ENCODE peak calls at places on chromosomes 4 and X, in four cellular contexts. F is cardiac fibroblast, L is BE2C, U is choroid plexus epithelial cell. B is an unnamed sample.
A peak's percentile ranks its signal among the peaks of the same experiment; 100 is the strongest.

GRCh38 chr4:101475246-101475645 is 127.9 kb upstream of the PPP3CA start:
- DNase-seq in F (no peak), L (no peak), U (no peak), B (no peak)

GRCh38 chrX:39149761-39150160 is 348.5 kb downstream of the MID1IP1 start:
- DNase-seq in F (peak; percentile 70), L (peak; percentile 68), U (peak; percentile 50), B (peak; percentile 43)

GRCh38 chrX:1094934-1095333 is 117.5 kb downstream of the CRLF2 start:
- DNase-seq in F (no peak), L (no peak), U (no peak), B (no peak)

GRCh38 chr4:166042510-166043055 is 169.5 kb downstream of the TLL1 start:
- DNase-seq in F (peak; percentile 3), L (no peak), U (no peak), B (no peak)

GRCh38 chr4:94548571-94548970 is 96.8 kb downstream of the PDLIM5 start:
- DNase-seq in F (peak; percentile 92), L (no peak), U (peak; percentile 95), B (peak; percentile 74)

GRCh38 chrX:22063284-22063683 is 31.2 kb downstream of the PHEX start:
- DNase-seq in F (peak; percentile 17), L (no peak), U (no peak), B (no peak)

GRCh38 chrX:131626681-131627296 is 82.9 kb downstream of the OR13H1 start:
- DNase-seq in F (peak; percentile 0), L (no peak), U (peak; percentile 0), B (no peak)

GRCh38 chrX:37905436-37906147 is 58.2 kb upstream of the DYNLT3 start:
- DNase-seq in F (peak; percentile 9), L (peak; percentile 76), U (peak; percentile 63), B (peak; percentile 0)

GRCh38 chrX:112832481-112833095 is 8.0 kb downstream of the AMOT start:
- DNase-seq in F (no peak), L (no peak), U (no peak), B (no peak)

GRCh38 chr4:174340714-174341113 is 57.0 kb downstream of the CEP44 start:
- DNase-seq in F (no peak), L (no peak), U (no peak), B (peak; percentile 59)

GRCh38 chr4:58679051-58679450 is 1568.9 kb upstream of the IGFBP7 start:
- DNase-seq in F (no peak), L (no peak), U (no peak), B (no peak)

GRCh38 chrX:131746491-131746968 is 202.7 kb downstream of the OR13H1 start:
- DNase-seq in F (no peak), L (peak; percentile 77), U (no peak), B (no peak)

GRCh38 chr4:87052615-87053014 is 117.8 kb downstream of the AFF1 start:
- DNase-seq in F (no peak), L (no peak), U (no peak), B (no peak)

GRCh38 chr4:84491420-84491819 is 7.7 kb downstream of the NKX6-1 start:
- DNase-seq in F (no peak), L (peak; percentile 27), U (no peak), B (no peak)

GRCh38 chrX:67651437-67652142 is 107.8 kb downstream of the AR start:
- DNase-seq in F (no peak), L (no peak), U (no peak), B (no peak)

GRCh38 chrX:128992107-128992971 is 531.0 kb downstream of the SMARCA1 start:
- DNase-seq in F (no peak), L (peak; percentile 2), U (no peak), B (no peak)

GRCh38 chrX:19560611-19561010 is 45.3 kb upstream of the MAP3K15 start:
- DNase-seq in F (no peak), L (no peak), U (no peak), B (no peak)

GRCh38 chr4:27366424-27366823 is 505.8 kb downstream of the STIM2 start:
- DNase-seq in F (peak; percentile 3), L (no peak), U (peak; percentile 12), B (peak; percentile 29)

GRCh38 chrX:77505227-77505626 is 58.0 kb downstream of the FGF16 start:
- DNase-seq in F (peak; percentile 68), L (no peak), U (peak; percentile 80), B (peak; percentile 53)

GRCh38 chr4:105191621-105192210 is 45.0 kb downstream of the TET2 start:
- DNase-seq in F (peak; percentile 32), L (no peak), U (peak; percentile 60), B (peak; percentile 16)

GRCh38 chr4:72896515-72896914 is 173.0 kb downstream of the COX18 start:
- DNase-seq in F (peak; percentile 90), L (no peak), U (peak; percentile 91), B (peak; percentile 91)

GRCh38 chr4:37001688-37002436 is 242.7 kb upstream of the NWD2 start:
- DNase-seq in F (no peak), L (no peak), U (no peak), B (no peak)

GRCh38 chr4:114599231-114600065 is 841 bp downstream of the UGT8 start:
- DNase-seq in F (no peak), L (peak; percentile 6), U (no peak), B (no peak)

GRCh38 chrX:30607155-30607554 is 29.6 kb upstream of the TASL start:
- DNase-seq in F (no peak), L (no peak), U (no peak), B (no peak)

GRCh38 chrX:40003071-40003981 is 94.4 kb downstream of the BCOR start:
- DNase-seq in F (peak; percentile 18), L (no peak), U (no peak), B (no peak)

GRCh38 chrX:2608638-2609430 is 82.3 kb upstream of the CD99 start:
- DNase-seq in F (peak; percentile 90), L (peak; percentile 9), U (peak; percentile 84), B (peak; percentile 83)

GRCh38 chr4:114015444-114015899 is 36.0 kb upstream of the ARSJ start:
- DNase-seq in F (peak; percentile 97), L (no peak), U (peak; percentile 96), B (peak; percentile 99)

GRCh38 chr4:2867758-2868491 is 24.3 kb downstream of the ADD1 start:
- DNase-seq in F (peak; percentile 61), L (peak; percentile 36), U (peak; percentile 56), B (peak; percentile 38)

GRCh38 chr4:183182873-183183725 is 84.0 kb downstream of the WWC2 start:
- DNase-seq in F (peak; percentile 90), L (no peak), U (peak; percentile 90), B (peak; percentile 83)

GRCh38 chrX:21384178-21384577 is 10.0 kb downstream of the CNKSR2 start:
- DNase-seq in F (no peak), L (no peak), U (no peak), B (no peak)

GRCh38 chr4:187085339-187085738 is 361.7 kb upstream of the FAT1 start:
- DNase-seq in F (no peak), L (no peak), U (no peak), B (no peak)

GRCh38 chrX:13126785-13127184 is 82.4 kb upstream of the FAM9C start:
- DNase-seq in F (peak; percentile 59), L (no peak), U (no peak), B (no peak)

GRCh38 chr4:26050212-26050643 is 136.2 kb downstream of the SMIM20 start:
- DNase-seq in F (no peak), L (no peak), U (no peak), B (no peak)

GRCh38 chr4:41406051-41406516 is 131.9 kb upstream of the LIMCH1 start:
- DNase-seq in F (peak; percentile 15), L (no peak), U (no peak), B (no peak)

GRCh38 chrX:11474576-11474975 is 181.4 kb downstream of the AMELX start:
- DNase-seq in F (no peak), L (no peak), U (no peak), B (no peak)

GRCh38 chr4:82268826-82269193 is 105.0 kb downstream of the HNRNPD start:
- DNase-seq in F (no peak), L (no peak), U (no peak), B (no peak)
- TF ChIP-seq CTCF in F (no peak), L (no peak), U (no peak), B (no peak)

GRCh38 chr4:23458061-23458460 is 431.8 kb downstream of the PPARGC1A start:
- DNase-seq in F (no peak), L (no peak), U (no peak), B (no peak)
- H3K4me3 ChIP-seq in F (no peak overlapping the region), L (no peak overlapping the region), U (no peak overlapping the region), B (no peak overlapping the region)

DNA sequence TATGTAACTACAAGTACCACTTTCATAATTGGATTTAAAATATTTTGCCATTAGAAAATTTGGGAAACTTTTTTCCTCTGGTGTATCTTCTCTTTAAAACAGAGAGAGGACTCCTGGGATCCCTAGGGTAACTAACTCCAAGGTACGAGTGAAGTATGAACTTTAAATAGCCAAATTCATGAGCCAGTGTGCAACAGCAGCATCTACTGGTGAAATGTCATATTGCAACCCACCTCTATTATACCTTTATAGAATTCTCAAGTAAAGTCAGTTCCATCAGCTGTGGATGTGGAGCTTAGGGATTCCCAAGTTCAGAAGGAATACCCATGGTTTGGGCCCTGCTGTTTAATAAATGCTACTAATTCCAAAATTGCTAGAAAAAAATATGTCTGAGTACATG is 282.7 kb upstream of the TAPT1 start:
- DNase-seq in F (no peak), L (no peak), U (peak; percentile 14), B (no peak)
- TF ChIP-seq CTCF in F (peak; percentile 57), L (peak; percentile 50), U (peak; percentile 54), B (peak; percentile 38)

GRCh38 chr4:13539047-13539720 is 5.1 kb downstream of the NKX3-2 start:
- DNase-seq in F (no peak), L (no peak), U (no peak), B (no peak)

GRCh38 chr4:13538427-13538973 is 5.8 kb downstream of the NKX3-2 start:
- DNase-seq in F (no peak), L (no peak), U (no peak), B (no peak)

GRCh38 chr4:13540446-13541175 is 3.7 kb downstream of the NKX3-2 start:
- DNase-seq in F (no peak), L (no peak), U (no peak), B (no peak)

GRCh38 chr4:13541176-13541604 is 3.1 kb downstream of the NKX3-2 start:
- DNase-seq in F (no peak), L (no peak), U (no peak), B (no peak)

GRCh38 chr4:13539721-13540445 is 4.4 kb downstream of the NKX3-2 start:
- DNase-seq in F (no peak), L (no peak), U (no peak), B (no peak)
- H3K4me3 ChIP-seq in F (no peak overlapping the region), L (no peak overlapping the region), U (no peak overlapping the region), B (no peak overlapping the region)

GRCh38 chr4:108060164-108060563 is 70.5 kb downstream of the HADH start:
- DNase-seq in F (peak; percentile 41), L (peak; percentile 18), U (peak; percentile 78), B (peak; percentile 47)
- TF ChIP-seq CTCF in F (peak; percentile 19), L (peak; percentile 49), U (peak; percentile 63), B (peak; percentile 44)

DNA sequence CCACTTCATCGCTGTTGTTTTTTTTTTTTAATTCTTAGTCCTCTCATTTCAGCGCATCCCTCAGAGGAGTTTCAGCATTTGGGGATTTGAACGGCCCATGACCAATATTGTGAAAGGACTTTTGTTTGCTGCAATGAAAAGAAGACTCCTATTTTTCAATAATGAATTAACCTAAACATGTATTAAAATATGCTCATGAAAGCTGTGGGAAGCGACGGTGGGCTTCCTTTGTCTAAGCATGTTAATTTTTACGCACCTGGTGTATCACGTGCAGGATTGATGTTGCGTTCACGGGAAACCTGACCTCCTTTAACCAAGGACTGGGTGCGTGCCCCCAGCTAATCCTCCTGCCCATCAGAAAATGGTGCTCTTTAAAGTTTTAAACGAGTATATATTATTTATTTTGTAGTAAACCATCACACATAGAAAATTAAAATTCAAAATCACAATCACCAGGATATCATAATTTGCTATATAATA is 570 bp upstream of the CCDC110 start:
- DNase-seq in F (no peak), L (no peak), U (peak; percentile 15), B (no peak)
- H3K4me3 ChIP-seq in F (peak overlapping the region; percentile 76), L (peak overlapping the region; percentile 79), U (peak overlapping the region; percentile 75), B (peak overlapping the region; percentile 68)

GRCh38 chr4:74671074-74671698 is 123.1 kb downstream of the BTC start:
- DNase-seq in F (peak; percentile 88), L (peak; percentile 42), U (peak; percentile 90), B (peak; percentile 55)
- TF ChIP-seq CTCF in F (peak; percentile 56), L (peak; percentile 52), U (peak; percentile 82), B (peak; percentile 62)